ENCODE peak calls at places on chromosomes 7 and 10, in six cellular contexts. One of them, this sample, is unnamed.

GRCh38 chr7:31211281-31211680 is 129.2 kb downstream of the NEUROD6 start:
- DNase-seq in cardiac muscle cell: no peak
- DNase-seq in CD4-positive, alpha-beta memory T cell: no peak
- DNase-seq in GM23338: no peak
- DNase-seq in mammary epithelial cell: no peak
- DNase-seq in testis: no peak
- DNase-seq in this sample: no peak

GRCh38 chr10:2214805-2215204 is 477.5 kb upstream of the ADARB2 start:
- DNase-seq in mammary epithelial cell: peak; percentile 66
- DNase-seq in cardiac muscle cell: no peak
- DNase-seq in testis: no peak
- DNase-seq in CD4-positive, alpha-beta memory T cell: no peak
- DNase-seq in GM23338: no peak
- DNase-seq in this sample: no peak

GRCh38 chr7:3455826-3456444 is 154.9 kb downstream of the SDK1 start:
- DNase-seq in cardiac muscle cell: no peak
- DNase-seq in testis: no peak
- DNase-seq in GM23338: peak; percentile 30
- DNase-seq in CD4-positive, alpha-beta memory T cell: no peak
- DNase-seq in mammary epithelial cell: no peak
- DNase-seq in this sample: no peak

GRCh38 chr7:24727165-24728120 is 29.8 kb downstream of the GSDME start:
- DNase-seq in CD4-positive, alpha-beta memory T cell: no peak
- DNase-seq in GM23338: no peak
- DNase-seq in mammary epithelial cell: no peak
- DNase-seq in testis: no peak
- DNase-seq in cardiac muscle cell: peak; percentile 66
- DNase-seq in this sample: no peak

GRCh38 chr10:79320785-79321493 is 26.3 kb upstream of the PPIF start:
- DNase-seq in testis: no peak
- DNase-seq in GM23338: no peak
- DNase-seq in CD4-positive, alpha-beta memory T cell: no peak
- DNase-seq in mammary epithelial cell: peak; percentile 99
- DNase-seq in cardiac muscle cell: peak; percentile 65
- DNase-seq in this sample: peak; percentile 36

GRCh38 chr7:93178213-93178612 is 30.0 kb upstream of the SAMD9L start:
- DNase-seq in cardiac muscle cell: peak; percentile 41
- DNase-seq in GM23338: peak; percentile 17
- DNase-seq in testis: no peak
- DNase-seq in CD4-positive, alpha-beta memory T cell: no peak
- DNase-seq in mammary epithelial cell: no peak
- DNase-seq in this sample: no peak

GRCh38 chr7:69067397-69067796 is 530.9 kb upstream of the AUTS2 start:
- DNase-seq in cardiac muscle cell: peak; percentile 49
- DNase-seq in GM23338: peak; percentile 72
- DNase-seq in mammary epithelial cell: no peak
- DNase-seq in testis: peak; percentile 80
- DNase-seq in CD4-positive, alpha-beta memory T cell: no peak
- DNase-seq in this sample: peak; percentile 61

GRCh38 chr10:79298403-79299244 is 48.6 kb upstream of the PPIF start:
- DNase-seq in testis: no peak
- DNase-seq in CD4-positive, alpha-beta memory T cell: no peak
- DNase-seq in mammary epithelial cell: peak; percentile 90
- DNase-seq in cardiac muscle cell: peak; percentile 80
- DNase-seq in GM23338: no peak
- DNase-seq in this sample: no peak

GRCh38 chr7:139479620-139480019 is 3.9 kb downstream of the KLRG2 start:
- DNase-seq in mammary epithelial cell: no peak
- DNase-seq in cardiac muscle cell: no peak
- DNase-seq in CD4-positive, alpha-beta memory T cell: no peak
- DNase-seq in testis: peak; percentile 16
- DNase-seq in GM23338: no peak
- DNase-seq in this sample: no peak

GRCh38 chr10:4839353-4839752 is 13.3 kb downstream of the AKR1E2 start:
- DNase-seq in testis: no peak
- DNase-seq in GM23338: no peak
- DNase-seq in mammary epithelial cell: no peak
- DNase-seq in cardiac muscle cell: no peak
- DNase-seq in CD4-positive, alpha-beta memory T cell: no peak
- DNase-seq in this sample: no peak

GRCh38 chr7:25857376-25858067 is 294.5 kb upstream of the NFE2L3 start:
- DNase-seq in CD4-positive, alpha-beta memory T cell: no peak
- DNase-seq in mammary epithelial cell: peak; percentile 17
- DNase-seq in testis: peak; percentile 38
- DNase-seq in cardiac muscle cell: peak; percentile 58
- DNase-seq in GM23338: peak; percentile 84
- DNase-seq in this sample: no peak

GRCh38 chr7:82339958-82340357 is 103.6 kb downstream of the CACNA2D1 start:
- DNase-seq in cardiac muscle cell: no peak
- DNase-seq in mammary epithelial cell: no peak
- DNase-seq in CD4-positive, alpha-beta memory T cell: no peak
- DNase-seq in testis: no peak
- DNase-seq in GM23338: no peak
- DNase-seq in this sample: no peak

GRCh38 chr10:131065673-131066331 is 245.7 kb downstream of the TCERG1L start:
- DNase-seq in GM23338: peak; percentile 5
- DNase-seq in cardiac muscle cell: no peak
- DNase-seq in mammary epithelial cell: no peak
- DNase-seq in testis: no peak
- DNase-seq in CD4-positive, alpha-beta memory T cell: no peak
- DNase-seq in this sample: no peak

GRCh38 chr10:11670311-11670825 is 58.9 kb upstream of the USP6NL start:
- DNase-seq in mammary epithelial cell: no peak
- DNase-seq in CD4-positive, alpha-beta memory T cell: no peak
- DNase-seq in cardiac muscle cell: no peak
- DNase-seq in testis: no peak
- DNase-seq in GM23338: no peak
- DNase-seq in this sample: no peak

GRCh38 chr7:149067869-149068268 is 22.6 kb downstream of the ZNF786 start:
- DNase-seq in mammary epithelial cell: no peak
- DNase-seq in testis: no peak
- DNase-seq in cardiac muscle cell: no peak
- DNase-seq in CD4-positive, alpha-beta memory T cell: no peak
- DNase-seq in GM23338: peak; percentile 50
- DNase-seq in this sample: no peak

GRCh38 chr10:133021963-133022783 is 65.6 kb upstream of the ADGRA1 start:
- DNase-seq in mammary epithelial cell: no peak
- DNase-seq in CD4-positive, alpha-beta memory T cell: no peak
- DNase-seq in testis: no peak
- DNase-seq in GM23338: no peak
- DNase-seq in cardiac muscle cell: no peak
- DNase-seq in this sample: no peak

GRCh38 chr7:128833939-128834310 is 3.7 kb downstream of the FLNC start:
- DNase-seq in GM23338: no peak
- DNase-seq in testis: no peak
- DNase-seq in cardiac muscle cell: peak; percentile 65
- DNase-seq in CD4-positive, alpha-beta memory T cell: no peak
- DNase-seq in mammary epithelial cell: no peak
- DNase-seq in this sample: no peak

GRCh38 chr7:115097175-115097671 is 175.3 kb downstream of the MDFIC start:
- DNase-seq in testis: no peak
- DNase-seq in GM23338: peak; percentile 33
- DNase-seq in cardiac muscle cell: peak; percentile 68
- DNase-seq in CD4-positive, alpha-beta memory T cell: no peak
- DNase-seq in mammary epithelial cell: peak; percentile 81
- DNase-seq in this sample: no peak

GRCh38 chr10:118374404-118374803 is 32.3 kb upstream of the FAM204A start:
- DNase-seq in cardiac muscle cell: no peak
- DNase-seq in mammary epithelial cell: peak; percentile 26
- DNase-seq in CD4-positive, alpha-beta memory T cell: no peak
- DNase-seq in GM23338: no peak
- DNase-seq in testis: no peak
- DNase-seq in this sample: no peak

GRCh38 chr10:130206216-130206737 is 70.1 kb downstream of the GLRX3 start:
- DNase-seq in CD4-positive, alpha-beta memory T cell: no peak
- DNase-seq in cardiac muscle cell: no peak
- DNase-seq in testis: no peak
- DNase-seq in mammary epithelial cell: no peak
- DNase-seq in GM23338: no peak
- DNase-seq in this sample: no peak

GRCh38 chr10:112227331-112227961 is 43.9 kb upstream of the GPAM start:
- DNase-seq in testis: no peak
- DNase-seq in CD4-positive, alpha-beta memory T cell: no peak
- DNase-seq in mammary epithelial cell: peak; percentile 89
- DNase-seq in cardiac muscle cell: peak; percentile 63
- DNase-seq in GM23338: no peak
- DNase-seq in this sample: no peak

GRCh38 chr10:114131094-114131493 is 42.9 kb downstream of the CCDC186 start:
- DNase-seq in testis: no peak
- DNase-seq in mammary epithelial cell: no peak
- DNase-seq in cardiac muscle cell: no peak
- DNase-seq in CD4-positive, alpha-beta memory T cell: no peak
- DNase-seq in GM23338: no peak
- DNase-seq in this sample: no peak

GRCh38 chr7:70717553-70718248 is 414.2 kb upstream of the GALNT17 start:
- DNase-seq in testis: no peak
- DNase-seq in cardiac muscle cell: no peak
- DNase-seq in mammary epithelial cell: no peak
- DNase-seq in GM23338: no peak
- DNase-seq in CD4-positive, alpha-beta memory T cell: no peak
- DNase-seq in this sample: no peak

GRCh38 chr7:69534461-69535041 is 63.7 kb upstream of the AUTS2 start:
- DNase-seq in testis: peak; percentile 19
- DNase-seq in cardiac muscle cell: no peak
- DNase-seq in CD4-positive, alpha-beta memory T cell: no peak
- DNase-seq in GM23338: peak; percentile 40
- DNase-seq in mammary epithelial cell: no peak
- DNase-seq in this sample: no peak

GRCh38 chr7:150311711-150312110 is 11.4 kb upstream of the LRRC61 start:
- DNase-seq in GM23338: no peak
- DNase-seq in testis: no peak
- DNase-seq in mammary epithelial cell: no peak
- DNase-seq in cardiac muscle cell: no peak
- DNase-seq in CD4-positive, alpha-beta memory T cell: no peak
- DNase-seq in this sample: no peak

GRCh38 chr10:87618470-87619423 is 40.9 kb upstream of the PAPSS2 start:
- DNase-seq in cardiac muscle cell: peak; percentile 49
- DNase-seq in GM23338: no peak
- DNase-seq in CD4-positive, alpha-beta memory T cell: no peak
- DNase-seq in testis: no peak
- DNase-seq in mammary epithelial cell: peak; percentile 3
- DNase-seq in this sample: peak; percentile 88

GRCh38 chr10:56178210-56178609 is 182.8 kb downstream of the ZWINT start:
- DNase-seq in CD4-positive, alpha-beta memory T cell: no peak
- DNase-seq in testis: no peak
- DNase-seq in mammary epithelial cell: no peak
- DNase-seq in GM23338: peak; percentile 19
- DNase-seq in cardiac muscle cell: no peak
- DNase-seq in this sample: no peak

GRCh38 chr7:101597941-101598340 is 31.2 kb downstream of the MYL10 start:
- DNase-seq in mammary epithelial cell: peak; percentile 5
- DNase-seq in GM23338: no peak
- DNase-seq in CD4-positive, alpha-beta memory T cell: no peak
- DNase-seq in cardiac muscle cell: no peak
- DNase-seq in testis: no peak
- DNase-seq in this sample: no peak
- H3K4me1 ChIP-seq in mammary epithelial cell: peaks cover 12% of the 10 kb centered on the region
- H3K4me1 ChIP-seq in GM23338: no peaks in the 10 kb centered on the region
- H3K4me1 ChIP-seq in CD4-positive, alpha-beta memory T cell: no peaks in the 10 kb centered on the region
- H3K4me1 ChIP-seq in cardiac muscle cell: no peaks in the 10 kb centered on the region
- H3K4me1 ChIP-seq in testis: peaks cover 8% of the 10 kb centered on the region
- H3K4me1 ChIP-seq in this sample: peaks cover 19% of the 10 kb centered on the region

GRCh38 chr10:85061401-85061800 is 733.0 kb downstream of the CCSER2 start:
- DNase-seq in mammary epithelial cell: no peak
- DNase-seq in testis: no peak
- DNase-seq in GM23338: no peak
- DNase-seq in cardiac muscle cell: no peak
- DNase-seq in CD4-positive, alpha-beta memory T cell: no peak
- DNase-seq in this sample: no peak
- H3K4me1 ChIP-seq in mammary epithelial cell: no peaks in the 10 kb centered on the region
- H3K4me1 ChIP-seq in testis: no peaks in the 10 kb centered on the region
- H3K4me1 ChIP-seq in GM23338: no peaks in the 10 kb centered on the region
- H3K4me1 ChIP-seq in cardiac muscle cell: no peaks in the 10 kb centered on the region
- H3K4me1 ChIP-seq in CD4-positive, alpha-beta memory T cell: no peaks in the 10 kb centered on the region
- H3K4me1 ChIP-seq in this sample: no peaks in the 10 kb centered on the region

DNA sequence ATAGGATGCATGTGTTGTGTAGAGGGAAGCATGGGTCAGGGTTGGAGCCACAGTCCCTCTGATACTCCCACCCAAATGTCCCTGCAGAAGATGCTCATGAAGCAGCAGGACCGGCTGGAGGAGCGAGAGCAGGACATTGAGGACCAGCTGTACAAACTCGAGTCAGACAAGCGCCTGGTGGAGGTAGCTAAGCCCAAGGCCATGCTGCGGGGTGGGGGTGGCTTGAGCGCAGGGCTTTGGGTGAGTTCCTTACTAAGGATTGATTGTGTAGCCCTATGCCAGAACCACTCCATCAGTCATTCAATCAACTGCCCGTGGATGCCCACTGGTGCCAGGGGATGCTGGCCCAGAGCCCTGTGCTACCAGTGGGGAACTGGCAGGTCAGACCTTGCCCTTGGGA is 10.3 kb downstream of the TRIM8 start:
- DNase-seq in testis: no peak
- DNase-seq in CD4-positive, alpha-beta memory T cell: no peak
- DNase-seq in cardiac muscle cell: no peak
- DNase-seq in mammary epithelial cell: no peak
- DNase-seq in GM23338: no peak
- DNase-seq in this sample: peak; percentile 62
- H3K4me1 ChIP-seq in testis: peaks cover 51% of the 10 kb centered on the region
- H3K4me1 ChIP-seq in CD4-positive, alpha-beta memory T cell: peaks cover 58% of the 10 kb centered on the region
- H3K4me1 ChIP-seq in cardiac muscle cell: peaks cover 9% of the 10 kb centered on the region
- H3K4me1 ChIP-seq in mammary epithelial cell: peaks cover 12% of the 10 kb centered on the region
- H3K4me1 ChIP-seq in GM23338: peaks cover 24% of the 10 kb centered on the region
- H3K4me1 ChIP-seq in this sample: peaks cover 89% of the 10 kb centered on the region

DNA sequence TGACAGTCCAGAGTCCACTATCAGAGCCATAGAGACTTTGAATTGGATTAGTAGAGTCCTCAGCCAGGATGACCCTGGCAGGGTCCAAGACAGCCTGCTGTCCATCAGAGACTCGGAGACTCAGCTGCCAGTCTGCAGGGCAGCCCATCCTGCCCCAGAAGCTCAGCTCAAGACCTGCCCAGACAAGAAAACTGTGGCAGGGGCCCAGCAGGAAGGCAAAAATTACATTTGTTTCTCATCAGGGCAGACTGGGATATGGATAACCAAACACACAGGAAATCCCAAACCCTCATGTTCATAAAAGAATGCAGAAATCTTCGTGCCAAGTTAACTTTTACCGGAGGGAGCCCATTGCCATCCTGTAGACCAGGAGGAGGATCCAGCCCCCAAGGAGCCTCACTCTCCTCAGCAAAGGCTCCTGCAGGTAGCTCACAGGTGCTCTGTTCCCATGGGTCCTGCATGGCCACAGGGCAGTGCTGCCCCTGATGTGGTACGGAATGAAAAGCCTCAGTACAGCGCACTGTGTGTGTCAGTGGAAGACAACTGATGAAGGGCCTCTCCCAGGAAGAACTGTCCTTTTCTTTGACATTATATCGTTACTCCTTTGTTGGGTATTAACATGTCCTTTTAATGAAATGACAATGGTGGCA is 222.2 kb downstream of the KCNMA1 start:
- DNase-seq in GM23338: no peak
- DNase-seq in CD4-positive, alpha-beta memory T cell: no peak
- DNase-seq in testis: no peak
- DNase-seq in mammary epithelial cell: peak; percentile 62
- DNase-seq in cardiac muscle cell: no peak
- DNase-seq in this sample: peak; percentile 76
- H3K4me1 ChIP-seq in GM23338: no peaks in the 10 kb centered on the region
- H3K4me1 ChIP-seq in CD4-positive, alpha-beta memory T cell: no peaks in the 10 kb centered on the region
- H3K4me1 ChIP-seq in testis: no peaks in the 10 kb centered on the region
- H3K4me1 ChIP-seq in mammary epithelial cell: peaks cover 38% of the 10 kb centered on the region
- H3K4me1 ChIP-seq in cardiac muscle cell: peaks cover under 1% of the 10 kb centered on the region
- H3K4me1 ChIP-seq in this sample: peaks cover 71% of the 10 kb centered on the region

This sample was measured in body of pancreas.